ENCODE peak calls at places on chromosomes 16 and 17, in ten cellular contexts. G is naive thymus-derived CD4-positive, alpha-beta T cell; Q is body of pancreas; K is A549; V is stomach; L is thyroid gland; J is Panc1; Y is BE2C; W is aorta; E is CD8-positive, alpha-beta T cell. O is an unnamed sample. For H3K4me1, the result is how much of the 10 kb centered on the place peaks cover.

GRCh38 chr17:6505425-6506142 is 50.8 kb downstream of the PITPNM3 start:
- DNase-seq in G (no peak), Q (no peak), K (peak), V (no peak), L (no peak), J (no peak), Y (no peak), W (no peak), E (no peak), O (peak)

GRCh38 chr16:11497851-11498289 is 88.8 kb downstream of the LITAF start:
- DNase-seq in G (no peak), Q (no peak), K (peak), V (no peak), L (peak), J (peak), Y (no peak), W (no peak), E (no peak), O (peak)

GRCh38 chr17:39699818-39700147 is at the start of gene ERBB2:
- DNase-seq in G (no peak), Q (peak), K (peak), V (peak), L (peak), J (no peak), Y (no peak), W (peak), E (no peak), O (peak)

GRCh38 chr16:87471278-87472141 is 21.3 kb downstream of the ZCCHC14 start:
- DNase-seq in G (no peak), Q (no peak), K (no peak), V (no peak), L (no peak), J (no peak), Y (peak), W (no peak), E (no peak), O (no peak)

GRCh38 chr16:90018297-90019200 is 707 bp downstream of the DBNDD1 start:
- DNase-seq in G (peak), Q (peak), K (peak), V (peak), L (peak), J (no peak), Y (no peak), W (no peak), E (no peak), O (no peak)

GRCh38 chr16:65621640-65622039 is 499.8 kb upstream of the CDH11 start:
- DNase-seq in G (no peak), Q (no peak), K (no peak), V (no peak), L (no peak), J (no peak), Y (peak), W (no peak), E (no peak), O (no peak)

GRCh38 chr16:12503201-12503600 is 300.5 kb downstream of the CPPED1 start:
- DNase-seq in G (no peak), Q (no peak), K (no peak), V (no peak), L (no peak), J (no peak), Y (no peak), W (peak), E (no peak), O (no peak)

GRCh38 chr17:7238418-7239090 is 703 bp downstream of the PHF23 start:
- DNase-seq in G (no peak), Q (peak), K (peak), V (no peak), L (peak), J (no peak), Y (no peak), W (peak), E (peak), O (peak)

GRCh38 chr16:15618392-15618791 is 24.6 kb downstream of the MARF1 start:
- DNase-seq in G (no peak), Q (no peak), K (no peak), V (no peak), L (no peak), J (no peak), Y (no peak), W (no peak), E (no peak), O (peak)

GRCh38 chr16:72501739-72502653 is 330.0 kb upstream of the PMFBP1 start:
- DNase-seq in G (peak), Q (peak), K (peak), V (peak), L (peak), J (peak), Y (peak), W (peak), E (peak), O (peak)

GRCh38 chr17:66255112-66255511 is 25.9 kb upstream of the APOH start:
- DNase-seq in G (peak), Q (peak), K (peak), V (no peak), L (peak), J (no peak), Y (peak), W (no peak), E (peak), O (peak)

GRCh38 chr16:24876231-24876630 is 30.5 kb downstream of the SLC5A11 start:
- DNase-seq in G (no peak), Q (no peak), K (no peak), V (no peak), L (no peak), J (no peak), Y (no peak), W (no peak), E (no peak), O (no peak)

GRCh38 chr17:59387351-59388069 is 56.1 kb downstream of the YPEL2 start:
- DNase-seq in G (no peak), Q (no peak), K (no peak), V (no peak), L (no peak), J (no peak), Y (peak), W (no peak), E (no peak), O (peak)

GRCh38 chr16:56932588-56933265 is 785 bp downstream of the HERPUD1 start:
- DNase-seq in G (no peak), Q (peak), K (peak), V (peak), L (peak), J (peak), Y (peak), W (peak), E (peak), O (peak)

GRCh38 chr17:34368455-34369195 is 5.6 kb upstream of the CCL1 start:
- DNase-seq in G (no peak), Q (no peak), K (no peak), V (no peak), L (no peak), J (no peak), Y (no peak), W (no peak), E (no peak), O (no peak)

GRCh38 chr16:51154271-51155171 is 3.5 kb upstream of the SALL1 start:
- DNase-seq in G (no peak), Q (no peak), K (no peak), V (no peak), L (peak), J (no peak), Y (no peak), W (no peak), E (no peak), O (no peak)

GRCh38 chr17:64025732-64026294 is 5.4 kb upstream of the ICAM2 start:
- DNase-seq in G (peak), Q (peak), K (peak), V (peak), L (peak), J (peak), Y (peak), W (peak), E (peak), O (peak)

GRCh38 chr17:81253358-81254131 is 14.4 kb downstream of the NDUFAF8 start:
- DNase-seq in G (peak), Q (peak), K (peak), V (peak), L (peak), J (peak), Y (peak), W (no peak), E (peak), O (peak)

GRCh38 chr17:40980594-40980993 is 3.5 kb downstream of the KRT40 start:
- DNase-seq in G (no peak), Q (peak), K (no peak), V (no peak), L (no peak), J (no peak), Y (no peak), W (no peak), E (no peak), O (no peak)

GRCh38 chr16:31134091-31134571 is 1.4 kb downstream of the PRSS8 start:
- DNase-seq in G (no peak), Q (no peak), K (no peak), V (no peak), L (peak), J (no peak), Y (peak), W (no peak), E (no peak), O (no peak)

GRCh38 chr16:65833171-65833871 is 533.2 kb upstream of the CDH5 start:
- DNase-seq in G (no peak), Q (no peak), K (no peak), V (no peak), L (no peak), J (no peak), Y (peak), W (no peak), E (no peak), O (peak)

GRCh38 chr16:57985204-57986121 is 14.5 kb upstream of the CNGB1 start:
- DNase-seq in G (no peak), Q (no peak), K (no peak), V (no peak), L (peak), J (no peak), Y (no peak), W (no peak), E (no peak), O (peak)

GRCh38 chr17:51764387-51764971 is 394.0 kb downstream of the CA10 start:
- DNase-seq in G (peak), Q (peak), K (peak), V (peak), L (peak), J (peak), Y (peak), W (no peak), E (peak), O (peak)

GRCh38 chr16:12819126-12820117 is 15.7 kb upstream of the CPPED1 start:
- DNase-seq in G (peak), Q (peak), K (peak), V (peak), L (peak), J (peak), Y (peak), W (peak), E (peak), O (peak)

GRCh38 chr17:794876-795275 is 12.7 kb downstream of the MRM3 start:
- DNase-seq in G (peak), Q (peak), K (peak), V (peak), L (peak), J (peak), Y (peak), W (peak), E (peak), O (peak)

GRCh38 chr17:41785876-41786226 is 660 bp downstream of the JUP start:
- DNase-seq in G (no peak), Q (peak), K (peak), V (peak), L (peak), J (no peak), Y (no peak), W (no peak), E (peak), O (no peak)

GRCh38 chr16:88524973-88525662 is 45.1 kb upstream of the ZC3H18 start:
- DNase-seq in G (no peak), Q (peak), K (no peak), V (peak), L (no peak), J (no peak), Y (no peak), W (no peak), E (no peak), O (no peak)

GRCh38 chr16:88524274-88524972 is 45.8 kb upstream of the ZC3H18 start:
- DNase-seq in G (no peak), Q (no peak), K (no peak), V (peak), L (no peak), J (no peak), Y (no peak), W (no peak), E (no peak), O (no peak)

GRCh38 chr16:88526906-88527185 is 43.4 kb upstream of the ZC3H18 start:
- DNase-seq in G (no peak), Q (no peak), K (no peak), V (no peak), L (no peak), J (no peak), Y (peak), W (no peak), E (no peak), O (no peak)

GRCh38 chr16:88526008-88526905 is 43.9 kb upstream of the ZC3H18 start:
- DNase-seq in G (no peak), Q (no peak), K (no peak), V (no peak), L (no peak), J (no peak), Y (no peak), W (no peak), E (no peak), O (no peak)

GRCh38 chr16:88525663-88525990 is 44.6 kb upstream of the ZC3H18 start:
- DNase-seq in G (no peak), Q (no peak), K (no peak), V (no peak), L (no peak), J (no peak), Y (no peak), W (no peak), E (no peak), O (no peak)
- H3K4me1 ChIP-seq in G (under half), Q (under half), K (under half), V (half or more), L (under half), J (under half), Y (under half), W (under half), E (under half), O (under half)

DNA sequence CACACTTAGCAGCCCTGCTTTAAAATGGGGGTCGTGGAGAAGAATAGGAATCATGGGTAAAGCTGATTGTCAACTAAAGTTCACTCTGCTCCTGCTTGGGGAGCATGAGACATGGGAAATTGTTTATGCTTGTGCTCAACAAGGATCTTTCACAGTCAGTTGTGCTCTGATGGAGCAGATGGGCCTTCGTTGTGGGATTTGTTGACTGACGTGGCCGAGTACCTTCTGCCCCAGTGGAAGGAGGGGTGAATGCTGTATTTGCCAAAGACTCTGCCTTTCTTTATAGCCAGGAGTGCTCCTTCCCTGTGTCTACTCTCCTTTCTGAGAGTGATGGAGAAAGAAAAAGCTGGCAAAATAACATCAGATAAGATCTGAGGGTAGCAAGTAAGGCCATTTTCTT is 11.4 kb downstream of the ARSG start:
- DNase-seq in G (no peak), Q (no peak), K (no peak), V (no peak), L (no peak), J (no peak), Y (no peak), W (no peak), E (no peak), O (no peak)
- H3K4me1 ChIP-seq in G (under half), Q (under half), K (under half), V (under half), L (under half), J (under half), Y (under half), W (under half), E (under half), O (under half)

DNA sequence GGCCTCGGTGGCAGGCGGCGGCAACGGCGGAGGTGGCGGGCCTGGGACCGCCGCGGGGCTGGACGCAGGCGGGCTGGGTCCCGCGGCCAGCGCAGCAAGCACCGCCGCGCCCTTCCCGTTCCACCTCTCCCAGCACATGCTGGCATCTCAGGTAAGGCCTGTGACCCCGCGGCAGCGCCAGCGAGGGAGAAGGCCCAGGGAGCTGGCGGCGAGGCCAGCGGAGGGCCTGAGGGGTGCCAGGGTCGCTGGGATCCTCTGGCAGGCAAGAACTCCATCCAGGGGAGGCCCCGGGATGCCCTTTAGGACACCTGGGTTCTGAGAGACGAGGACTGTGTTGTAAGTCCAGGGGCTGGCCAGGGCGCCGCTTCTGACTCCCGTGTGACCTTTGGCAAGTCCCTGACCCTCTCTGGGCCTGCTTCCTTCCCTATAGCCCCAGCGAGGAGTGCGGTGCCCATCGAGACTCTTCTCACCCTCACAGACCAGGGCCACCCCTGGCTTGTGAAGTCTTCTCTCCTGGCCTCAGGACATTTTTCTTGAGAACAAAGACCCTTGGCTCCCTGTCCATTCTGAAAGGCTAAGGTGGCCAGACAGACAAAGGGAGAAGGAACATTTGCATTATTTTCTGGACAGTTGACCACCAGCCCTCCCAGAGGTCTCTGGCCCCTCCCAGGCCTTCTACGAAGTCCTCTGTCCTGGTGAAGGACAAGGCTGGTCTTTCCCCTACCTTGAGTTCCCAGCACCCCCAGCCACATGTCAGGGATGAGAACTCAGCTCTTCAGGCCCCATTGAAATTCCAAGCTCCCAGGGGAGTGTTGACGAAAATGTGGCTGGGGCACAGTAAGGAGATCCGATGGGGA is 6.3 kb downstream of the TBX2 start:
- DNase-seq in G (no peak), Q (no peak), K (no peak), V (no peak), L (no peak), J (no peak), Y (no peak), W (peak), E (no peak), O (peak)
- H3K4me1 ChIP-seq in G (under half), Q (under half), K (under half), V (half or more), L (under half), J (under half), Y (under half), W (under half), E (half or more), O (under half)

GRCh38 chr16:4477966-4478365 is 1.8 kb downstream of the HMOX2 start:
- DNase-seq in G (no peak), Q (no peak), K (no peak), V (no peak), L (peak), J (no peak), Y (no peak), W (no peak), E (peak), O (peak)
- H3K4me1 ChIP-seq in G (under half), Q (under half), K (under half), V (half or more), L (under half), J (under half), Y (under half), W (under half), E (half or more), O (under half)

DNA sequence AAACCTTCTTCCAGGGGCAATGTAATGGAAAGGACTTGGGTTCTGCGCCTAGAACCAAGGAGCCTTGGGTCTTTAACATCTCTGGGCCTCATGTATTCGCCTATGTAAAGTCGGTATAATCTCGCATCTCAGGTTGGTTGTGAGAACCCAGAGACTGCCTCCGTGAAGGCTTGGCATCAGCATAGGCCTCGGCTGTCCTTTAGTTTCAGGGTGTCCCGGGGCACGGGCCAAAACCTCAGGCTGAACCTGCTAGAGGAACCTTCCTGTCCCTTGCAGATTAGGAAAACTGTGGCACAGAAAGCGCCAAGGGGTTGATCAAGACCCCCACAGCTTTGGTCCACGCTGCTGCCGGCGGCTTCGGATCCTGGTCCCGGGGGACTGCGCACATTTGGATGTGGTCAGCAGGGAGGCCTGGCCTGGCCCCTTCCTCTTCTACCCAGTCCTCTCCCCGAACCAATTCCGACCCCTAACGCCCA is 772 bp upstream of the PHAF1 start:
- DNase-seq in G (peak), Q (no peak), K (no peak), V (no peak), L (no peak), J (no peak), Y (no peak), W (no peak), E (no peak), O (no peak)
- H3K4me1 ChIP-seq in G (under half), Q (under half), K (under half), V (under half), L (under half), J (under half), Y (under half), W (under half), E (under half), O (under half)

O was measured in adipocyte.